ENCODE peak calls at places on chromosome 13, in seven cellular contexts. One of them, this sample, is unnamed.

GRCh38 chr13:104868806-104869205 is 1666.7 kb downstream of the EFNB2 start:
- DNase-seq in CD4-positive, alpha-beta T cell: no peak
- DNase-seq in IMR-90: no peak
- DNase-seq in neural progenitor cell: no peak
- DNase-seq in WTC11: no peak
- DNase-seq in heart left ventricle: no peak
- DNase-seq in fibroblast of the aortic adventitia: no peak
- DNase-seq in this sample: no peak

GRCh38 chr13:83232626-83233025 is 649.6 kb downstream of the SLITRK1 start:
- DNase-seq in CD4-positive, alpha-beta T cell: no peak
- DNase-seq in IMR-90: peak; percentile 25
- DNase-seq in neural progenitor cell: no peak
- DNase-seq in WTC11: no peak
- DNase-seq in heart left ventricle: no peak
- DNase-seq in fibroblast of the aortic adventitia: no peak
- DNase-seq in this sample: no peak

GRCh38 chr13:31930901-31931522 is 100.6 kb upstream of the FRY start:
- DNase-seq in CD4-positive, alpha-beta T cell: no peak
- DNase-seq in IMR-90: no peak
- DNase-seq in neural progenitor cell: peak; percentile 29
- DNase-seq in WTC11: no peak
- DNase-seq in heart left ventricle: no peak
- DNase-seq in fibroblast of the aortic adventitia: peak; percentile 13
- DNase-seq in this sample: peak; percentile 52

GRCh38 chr13:94093652-94094310 is 385.7 kb downstream of the DCT start:
- DNase-seq in CD4-positive, alpha-beta T cell: no peak
- DNase-seq in IMR-90: peak; percentile 60
- DNase-seq in neural progenitor cell: no peak
- DNase-seq in WTC11: no peak
- DNase-seq in heart left ventricle: no peak
- DNase-seq in fibroblast of the aortic adventitia: peak; percentile 7
- DNase-seq in this sample: no peak

GRCh38 chr13:96481482-96481881 is 391.6 kb downstream of the HS6ST3 start:
- DNase-seq in CD4-positive, alpha-beta T cell: no peak
- DNase-seq in IMR-90: no peak
- DNase-seq in neural progenitor cell: no peak
- DNase-seq in WTC11: no peak
- DNase-seq in heart left ventricle: no peak
- DNase-seq in fibroblast of the aortic adventitia: no peak
- DNase-seq in this sample: no peak

GRCh38 chr13:53200498-53201453 is 172.2 kb downstream of the OLFM4 start:
- DNase-seq in CD4-positive, alpha-beta T cell: no peak
- DNase-seq in IMR-90: peak; percentile 1
- DNase-seq in neural progenitor cell: peak; percentile 96
- DNase-seq in WTC11: peak; percentile 90
- DNase-seq in heart left ventricle: peak; percentile 23
- DNase-seq in fibroblast of the aortic adventitia: no peak
- DNase-seq in this sample: peak; percentile 40

GRCh38 chr13:22789916-22790315 is 390.9 kb upstream of the SGCG start:
- DNase-seq in CD4-positive, alpha-beta T cell: no peak
- DNase-seq in IMR-90: no peak
- DNase-seq in neural progenitor cell: no peak
- DNase-seq in WTC11: no peak
- DNase-seq in heart left ventricle: no peak
- DNase-seq in fibroblast of the aortic adventitia: no peak
- DNase-seq in this sample: no peak

GRCh38 chr13:113405481-113406300 is 41.8 kb upstream of the GRTP1 start:
- DNase-seq in CD4-positive, alpha-beta T cell: peak; percentile 28
- DNase-seq in IMR-90: no peak
- DNase-seq in neural progenitor cell: no peak
- DNase-seq in WTC11: no peak
- DNase-seq in heart left ventricle: peak; percentile 12
- DNase-seq in fibroblast of the aortic adventitia: no peak
- DNase-seq in this sample: no peak

GRCh38 chr13:25906211-25906661 is 145.6 kb downstream of the SHISA2 start:
- DNase-seq in CD4-positive, alpha-beta T cell: no peak
- DNase-seq in IMR-90: no peak
- DNase-seq in neural progenitor cell: no peak
- DNase-seq in WTC11: no peak
- DNase-seq in heart left ventricle: no peak
- DNase-seq in fibroblast of the aortic adventitia: no peak
- DNase-seq in this sample: no peak

GRCh38 chr13:105432408-105432807 is 1103.1 kb downstream of the EFNB2 start:
- DNase-seq in CD4-positive, alpha-beta T cell: no peak
- DNase-seq in IMR-90: no peak
- DNase-seq in neural progenitor cell: no peak
- DNase-seq in WTC11: no peak
- DNase-seq in heart left ventricle: no peak
- DNase-seq in fibroblast of the aortic adventitia: no peak
- DNase-seq in this sample: no peak

GRCh38 chr13:30720470-30720869 is 14.9 kb upstream of the ALOX5AP start:
- DNase-seq in CD4-positive, alpha-beta T cell: no peak
- DNase-seq in IMR-90: no peak
- DNase-seq in neural progenitor cell: no peak
- DNase-seq in WTC11: no peak
- DNase-seq in heart left ventricle: no peak
- DNase-seq in fibroblast of the aortic adventitia: no peak
- DNase-seq in this sample: peak; percentile 52

GRCh38 chr13:38309397-38309796 is 40.3 kb upstream of the UFM1 start:
- DNase-seq in CD4-positive, alpha-beta T cell: no peak
- DNase-seq in IMR-90: no peak
- DNase-seq in neural progenitor cell: no peak
- DNase-seq in WTC11: no peak
- DNase-seq in heart left ventricle: no peak
- DNase-seq in fibroblast of the aortic adventitia: no peak
- DNase-seq in this sample: no peak

GRCh38 chr13:79557666-79558065 is 76.7 kb downstream of the NDFIP2 start:
- DNase-seq in CD4-positive, alpha-beta T cell: no peak
- DNase-seq in IMR-90: no peak
- DNase-seq in neural progenitor cell: no peak
- DNase-seq in WTC11: no peak
- DNase-seq in heart left ventricle: no peak
- DNase-seq in fibroblast of the aortic adventitia: no peak
- DNase-seq in this sample: no peak

GRCh38 chr13:69820180-69820579 is 287.4 kb upstream of the ATXN8OS start:
- DNase-seq in CD4-positive, alpha-beta T cell: no peak
- DNase-seq in IMR-90: no peak
- DNase-seq in neural progenitor cell: no peak
- DNase-seq in WTC11: no peak
- DNase-seq in heart left ventricle: no peak
- DNase-seq in fibroblast of the aortic adventitia: no peak
- DNase-seq in this sample: no peak

GRCh38 chr13:76992548-76993001 is 694 bp downstream of the CLN5 start:
- DNase-seq in CD4-positive, alpha-beta T cell: peak; percentile 37
- DNase-seq in IMR-90: peak; percentile 23
- DNase-seq in neural progenitor cell: peak; percentile 60
- DNase-seq in WTC11: peak; percentile 29
- DNase-seq in heart left ventricle: peak; percentile 23
- DNase-seq in fibroblast of the aortic adventitia: peak; percentile 37
- DNase-seq in this sample: no peak

GRCh38 chr13:24187185-24187584 is 26.7 kb downstream of the SPATA13 start:
- DNase-seq in CD4-positive, alpha-beta T cell: no peak
- DNase-seq in IMR-90: peak; percentile 64
- DNase-seq in neural progenitor cell: no peak
- DNase-seq in WTC11: no peak
- DNase-seq in heart left ventricle: no peak
- DNase-seq in fibroblast of the aortic adventitia: peak; percentile 15
- DNase-seq in this sample: no peak

GRCh38 chr13:66795636-66796035 is 434.5 kb downstream of the PCDH9 start:
- DNase-seq in CD4-positive, alpha-beta T cell: no peak
- DNase-seq in IMR-90: no peak
- DNase-seq in neural progenitor cell: no peak
- DNase-seq in WTC11: no peak
- DNase-seq in heart left ventricle: no peak
- DNase-seq in fibroblast of the aortic adventitia: no peak
- DNase-seq in this sample: no peak

GRCh38 chr13:29156136-29156535 is 336.0 kb downstream of the MTUS2 start:
- DNase-seq in CD4-positive, alpha-beta T cell: no peak
- DNase-seq in IMR-90: no peak
- DNase-seq in neural progenitor cell: no peak
- DNase-seq in WTC11: no peak
- DNase-seq in heart left ventricle: no peak
- DNase-seq in fibroblast of the aortic adventitia: no peak
- DNase-seq in this sample: no peak

GRCh38 chr13:75537401-75538365 is at the start of gene COMMD6:
- DNase-seq in CD4-positive, alpha-beta T cell: peak; percentile 70
- DNase-seq in IMR-90: peak; percentile 87
- DNase-seq in neural progenitor cell: peak; percentile 92
- DNase-seq in WTC11: peak; percentile 92
- DNase-seq in heart left ventricle: peak; percentile 82
- DNase-seq in fibroblast of the aortic adventitia: peak; percentile 84
- DNase-seq in this sample: peak; percentile 83
- TF ChIP-seq CTCF in CD4-positive, alpha-beta T cell: no peak
- TF ChIP-seq CTCF in IMR-90: no peak
- TF ChIP-seq CTCF in neural progenitor cell: peak; percentile 38
- TF ChIP-seq CTCF in WTC11: peak; percentile 27
- TF ChIP-seq CTCF in heart left ventricle: peak; percentile 59
- TF ChIP-seq CTCF in fibroblast of the aortic adventitia: peak; percentile 29
- TF ChIP-seq CTCF in this sample: no peak

GRCh38 chr13:74131206-74131605 is 3.0 kb downstream of the KLF12 start:
- DNase-seq in CD4-positive, alpha-beta T cell: no peak
- DNase-seq in IMR-90: no peak
- DNase-seq in neural progenitor cell: no peak
- DNase-seq in WTC11: no peak
- DNase-seq in heart left ventricle: no peak
- DNase-seq in fibroblast of the aortic adventitia: peak; percentile 17
- DNase-seq in this sample: no peak

GRCh38 chr13:74134226-74134776 is at the start of gene KLF12:
- DNase-seq in CD4-positive, alpha-beta T cell: peak; percentile 89
- DNase-seq in IMR-90: peak; percentile 94
- DNase-seq in neural progenitor cell: peak; percentile 95
- DNase-seq in WTC11: peak; percentile 83
- DNase-seq in heart left ventricle: peak; percentile 93
- DNase-seq in fibroblast of the aortic adventitia: peak; percentile 94
- DNase-seq in this sample: peak; percentile 92

GRCh38 chr13:74132152-74132767 is 1.9 kb downstream of the KLF12 start:
- DNase-seq in CD4-positive, alpha-beta T cell: no peak
- DNase-seq in IMR-90: peak; percentile 39
- DNase-seq in neural progenitor cell: peak; percentile 3
- DNase-seq in WTC11: no peak
- DNase-seq in heart left ventricle: no peak
- DNase-seq in fibroblast of the aortic adventitia: peak; percentile 67
- DNase-seq in this sample: peak; percentile 13

GRCh38 chr13:74133657-74134201 is 475 bp downstream of the KLF12 start:
- DNase-seq in CD4-positive, alpha-beta T cell: peak; percentile 81
- DNase-seq in IMR-90: peak; percentile 95
- DNase-seq in neural progenitor cell: peak; percentile 89
- DNase-seq in WTC11: peak; percentile 83
- DNase-seq in heart left ventricle: peak; percentile 89
- DNase-seq in fibroblast of the aortic adventitia: peak; percentile 95
- DNase-seq in this sample: peak; percentile 80

DNA sequence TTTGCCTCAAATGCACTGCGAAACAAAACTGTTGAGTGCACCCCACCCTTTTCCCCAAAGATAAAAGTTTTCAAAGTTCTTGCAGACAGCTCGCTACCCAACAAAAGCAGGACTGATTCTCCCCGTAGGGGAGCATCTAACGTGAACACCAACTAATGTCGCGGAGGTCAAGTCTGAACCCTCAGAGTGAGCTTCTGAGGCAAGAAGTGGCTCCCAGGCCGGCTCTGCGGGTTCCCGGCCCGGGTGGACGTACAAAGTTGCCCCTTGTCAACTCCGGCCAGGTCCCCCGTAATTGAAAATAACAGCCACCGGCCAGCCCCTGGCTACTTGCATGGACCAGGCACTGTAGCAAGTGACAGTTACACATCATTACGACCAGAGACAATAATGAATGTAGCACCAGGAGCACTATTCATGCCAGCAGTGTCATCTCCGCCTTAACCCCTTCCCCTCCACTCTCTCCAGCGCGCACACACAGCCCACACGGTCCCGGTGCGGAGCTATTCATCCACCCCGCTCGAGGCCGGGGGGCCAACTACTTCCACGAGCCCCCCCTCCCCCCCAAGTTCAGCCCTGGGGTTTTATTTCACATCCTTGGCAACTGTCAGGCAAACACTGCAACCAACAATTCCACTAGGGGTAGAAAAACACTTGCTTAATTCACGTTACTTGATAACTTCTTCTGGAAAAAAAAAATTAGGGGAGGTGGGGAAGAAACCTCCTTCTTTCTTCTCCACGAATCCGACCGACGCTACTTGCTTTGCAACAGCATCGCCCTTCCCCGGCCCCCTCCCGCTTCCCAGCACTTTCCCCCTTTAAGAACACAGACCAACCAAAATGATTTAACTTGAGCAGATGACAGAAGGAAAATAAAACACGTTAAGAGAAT is 1.2 kb downstream of the KLF12 start:
- DNase-seq in CD4-positive, alpha-beta T cell: peak; percentile 51
- DNase-seq in IMR-90: peak; percentile 50
- DNase-seq in neural progenitor cell: peak; percentile 57
- DNase-seq in WTC11: peak; percentile 38
- DNase-seq in heart left ventricle: peak; percentile 33
- DNase-seq in fibroblast of the aortic adventitia: no peak
- DNase-seq in this sample: peak; percentile 21
- TF ChIP-seq CTCF in CD4-positive, alpha-beta T cell: no peak
- TF ChIP-seq CTCF in IMR-90: no peak
- TF ChIP-seq CTCF in neural progenitor cell: no peak
- TF ChIP-seq CTCF in WTC11: no peak
- TF ChIP-seq CTCF in heart left ventricle: no peak
- TF ChIP-seq CTCF in fibroblast of the aortic adventitia: no peak
- TF ChIP-seq CTCF in this sample: no peak

GRCh38 chr13:58906329-58907007 is 1257.3 kb downstream of the DIAPH3 start:
- DNase-seq in CD4-positive, alpha-beta T cell: no peak
- DNase-seq in IMR-90: no peak
- DNase-seq in neural progenitor cell: no peak
- DNase-seq in WTC11: no peak
- DNase-seq in heart left ventricle: peak; percentile 18
- DNase-seq in fibroblast of the aortic adventitia: no peak
- DNase-seq in this sample: no peak

GRCh38 chr13:58908019-58908679 is 1255.6 kb downstream of the DIAPH3 start:
- DNase-seq in CD4-positive, alpha-beta T cell: no peak
- DNase-seq in IMR-90: no peak
- DNase-seq in neural progenitor cell: no peak
- DNase-seq in WTC11: no peak
- DNase-seq in heart left ventricle: no peak
- DNase-seq in fibroblast of the aortic adventitia: no peak
- DNase-seq in this sample: no peak

DNA sequence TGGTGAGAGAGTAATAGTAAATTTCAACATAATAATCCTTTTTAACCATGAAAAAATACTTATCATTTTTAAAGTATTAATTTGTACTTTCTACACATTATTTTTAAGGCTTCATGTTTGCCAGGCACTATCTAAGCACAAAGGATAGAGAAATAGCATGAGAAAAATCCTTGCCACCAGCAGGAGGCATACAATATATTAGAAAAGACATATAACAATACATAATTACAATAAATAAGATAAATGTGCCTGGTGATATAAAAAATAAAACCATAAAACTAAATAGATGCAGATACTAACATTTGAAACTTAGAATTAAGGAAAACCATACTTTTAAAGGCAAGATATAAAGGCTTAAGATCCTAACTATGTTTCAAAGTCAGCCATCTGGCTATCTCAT is 1256.4 kb downstream of the DIAPH3 start:
- DNase-seq in CD4-positive, alpha-beta T cell: no peak
- DNase-seq in IMR-90: peak; percentile 0
- DNase-seq in neural progenitor cell: no peak
- DNase-seq in WTC11: no peak
- DNase-seq in heart left ventricle: no peak
- DNase-seq in fibroblast of the aortic adventitia: no peak
- DNase-seq in this sample: no peak
- TF ChIP-seq CTCF in CD4-positive, alpha-beta T cell: no peak
- TF ChIP-seq CTCF in IMR-90: peak; percentile 27
- TF ChIP-seq CTCF in neural progenitor cell: peak; percentile 7
- TF ChIP-seq CTCF in WTC11: no peak
- TF ChIP-seq CTCF in heart left ventricle: no peak
- TF ChIP-seq CTCF in fibroblast of the aortic adventitia: no peak
- TF ChIP-seq CTCF in this sample: no peak

GRCh38 chr13:33312150-33312908 is 26.8 kb upstream of the STARD13 start:
- DNase-seq in CD4-positive, alpha-beta T cell: no peak
- DNase-seq in IMR-90: peak; percentile 37
- DNase-seq in neural progenitor cell: no peak
- DNase-seq in WTC11: no peak
- DNase-seq in heart left ventricle: no peak
- DNase-seq in fibroblast of the aortic adventitia: peak; percentile 48
- DNase-seq in this sample: no peak
- TF ChIP-seq CTCF in CD4-positive, alpha-beta T cell: no peak
- TF ChIP-seq CTCF in IMR-90: peak; percentile 33
- TF ChIP-seq CTCF in neural progenitor cell: no peak
- TF ChIP-seq CTCF in WTC11: no peak
- TF ChIP-seq CTCF in heart left ventricle: peak; percentile 29
- TF ChIP-seq CTCF in fibroblast of the aortic adventitia: peak; percentile 33
- TF ChIP-seq CTCF in this sample: peak; percentile 15

This sample was measured in GM13977.